ENCODE peak calls at places on chromosome 18, in five cellular contexts. One of them, this sample, is unnamed. For H3K36me3 and H3K4me1, the result is how much of the 10 kb centered on the place peaks cover.

GRCh38 chr18:36665952-36666351 is 162.8 kb downstream of the TPGS2 start:
- ATAC-seq in CD8-positive, alpha-beta T cell: no peak
- ATAC-seq in thoracic aorta: no peak
- ATAC-seq in PC-3: no peak
- ATAC-seq in RWPE2: no peak
- ATAC-seq in this sample: no peak

GRCh38 chr18:23487738-23488625 is 15.3 kb upstream of the RMC1 start:
- ATAC-seq in CD8-positive, alpha-beta T cell: peak
- ATAC-seq in thoracic aorta: peak
- ATAC-seq in PC-3: peak
- ATAC-seq in RWPE2: peak
- ATAC-seq in this sample: peak

GRCh38 chr18:21991081-21991534 is 178.3 kb upstream of the GATA6 start:
- ATAC-seq in CD8-positive, alpha-beta T cell: no peak
- ATAC-seq in thoracic aorta: no peak
- ATAC-seq in PC-3: no peak
- ATAC-seq in RWPE2: no peak
- ATAC-seq in this sample: no peak

GRCh38 chr18:3471141-3471648 is 21.2 kb downstream of the TGIF1 start:
- ATAC-seq in CD8-positive, alpha-beta T cell: no peak
- ATAC-seq in thoracic aorta: no peak
- ATAC-seq in PC-3: no peak
- ATAC-seq in RWPE2: no peak
- ATAC-seq in this sample: no peak

GRCh38 chr18:79944126-79944731 is 7.2 kb downstream of the SLC66A2 start:
- ATAC-seq in CD8-positive, alpha-beta T cell: peak
- ATAC-seq in thoracic aorta: no peak
- ATAC-seq in PC-3: peak
- ATAC-seq in RWPE2: no peak
- ATAC-seq in this sample: no peak

GRCh38 chr18:56532176-56532840 is 106.1 kb downstream of the TXNL1 start:
- ATAC-seq in CD8-positive, alpha-beta T cell: no peak
- ATAC-seq in thoracic aorta: no peak
- ATAC-seq in PC-3: no peak
- ATAC-seq in RWPE2: no peak
- ATAC-seq in this sample: no peak

GRCh38 chr18:29588446-29589100 is 1411.6 kb upstream of the CDH2 start:
- ATAC-seq in CD8-positive, alpha-beta T cell: no peak
- ATAC-seq in thoracic aorta: no peak
- ATAC-seq in PC-3: no peak
- ATAC-seq in RWPE2: no peak
- ATAC-seq in this sample: no peak

GRCh38 chr18:8623549-8624106 is 14.4 kb downstream of the RAB12 start:
- ATAC-seq in CD8-positive, alpha-beta T cell: no peak
- ATAC-seq in thoracic aorta: no peak
- ATAC-seq in PC-3: peak
- ATAC-seq in RWPE2: no peak
- ATAC-seq in this sample: peak

GRCh38 chr18:74945774-74946545 is 263.0 kb downstream of the PTGR3 start:
- ATAC-seq in CD8-positive, alpha-beta T cell: no peak
- ATAC-seq in thoracic aorta: no peak
- ATAC-seq in PC-3: peak
- ATAC-seq in RWPE2: peak
- ATAC-seq in this sample: no peak

GRCh38 chr18:79645291-79645983 is 34.2 kb upstream of the CTDP1 start:
- ATAC-seq in CD8-positive, alpha-beta T cell: no peak
- ATAC-seq in thoracic aorta: no peak
- ATAC-seq in PC-3: no peak
- ATAC-seq in RWPE2: no peak
- ATAC-seq in this sample: no peak

GRCh38 chr18:78630981-78631510 is 348.6 kb upstream of the SALL3 start:
- ATAC-seq in CD8-positive, alpha-beta T cell: no peak
- ATAC-seq in thoracic aorta: no peak
- ATAC-seq in PC-3: no peak
- ATAC-seq in RWPE2: no peak
- ATAC-seq in this sample: no peak

GRCh38 chr18:44321868-44322590 is 358.7 kb upstream of the SETBP1 start:
- ATAC-seq in CD8-positive, alpha-beta T cell: no peak
- ATAC-seq in thoracic aorta: no peak
- ATAC-seq in PC-3: peak
- ATAC-seq in RWPE2: no peak
- ATAC-seq in this sample: no peak

GRCh38 chr18:3597159-3597977 is 147.4 kb downstream of the TGIF1 start:
- ATAC-seq in CD8-positive, alpha-beta T cell: no peak
- ATAC-seq in thoracic aorta: no peak
- ATAC-seq in PC-3: no peak
- ATAC-seq in RWPE2: no peak
- ATAC-seq in this sample: no peak

GRCh38 chr18:76491436-76491800 is 3.6 kb downstream of the ZNF516 start:
- ATAC-seq in CD8-positive, alpha-beta T cell: peak
- ATAC-seq in thoracic aorta: no peak
- ATAC-seq in PC-3: peak
- ATAC-seq in RWPE2: peak
- ATAC-seq in this sample: peak

GRCh38 chr18:49858309-49859005 is 45.1 kb upstream of the ACAA2 start:
- ATAC-seq in CD8-positive, alpha-beta T cell: no peak
- ATAC-seq in thoracic aorta: no peak
- ATAC-seq in PC-3: peak
- ATAC-seq in RWPE2: peak
- ATAC-seq in this sample: peak

GRCh38 chr18:50172367-50172766 is 22.6 kb downstream of the MYO5B start:
- ATAC-seq in CD8-positive, alpha-beta T cell: no peak
- ATAC-seq in thoracic aorta: no peak
- ATAC-seq in PC-3: no peak
- ATAC-seq in RWPE2: no peak
- ATAC-seq in this sample: no peak

GRCh38 chr18:77165489-77166415 is 33.2 kb upstream of the MBP start:
- ATAC-seq in CD8-positive, alpha-beta T cell: no peak
- ATAC-seq in thoracic aorta: no peak
- ATAC-seq in PC-3: no peak
- ATAC-seq in RWPE2: no peak
- ATAC-seq in this sample: peak

GRCh38 chr18:79378416-79379250 is 17.1 kb upstream of the NFATC1 start:
- ATAC-seq in CD8-positive, alpha-beta T cell: peak
- ATAC-seq in thoracic aorta: peak
- ATAC-seq in PC-3: peak
- ATAC-seq in RWPE2: peak
- ATAC-seq in this sample: peak

GRCh38 chr18:55732227-55733106 is 144.5 kb upstream of the TCF4 start:
- ATAC-seq in CD8-positive, alpha-beta T cell: no peak
- ATAC-seq in thoracic aorta: no peak
- ATAC-seq in PC-3: no peak
- ATAC-seq in RWPE2: no peak
- ATAC-seq in this sample: no peak

GRCh38 chr18:72667932-72668331 is 123.8 kb upstream of the CBLN2 start:
- ATAC-seq in CD8-positive, alpha-beta T cell: no peak
- ATAC-seq in thoracic aorta: no peak
- ATAC-seq in PC-3: no peak
- ATAC-seq in RWPE2: no peak
- ATAC-seq in this sample: no peak

GRCh38 chr18:22057908-22058527 is 111.4 kb upstream of the GATA6 start:
- ATAC-seq in CD8-positive, alpha-beta T cell: no peak
- ATAC-seq in thoracic aorta: no peak
- ATAC-seq in PC-3: peak
- ATAC-seq in RWPE2: no peak
- ATAC-seq in this sample: no peak

GRCh38 chr18:670456-670996 is 13.1 kb downstream of the TYMS start:
- ATAC-seq in CD8-positive, alpha-beta T cell: no peak
- ATAC-seq in thoracic aorta: no peak
- ATAC-seq in PC-3: no peak
- ATAC-seq in RWPE2: no peak
- ATAC-seq in this sample: no peak

GRCh38 chr18:666177-666576 is 8.7 kb downstream of the TYMS start:
- ATAC-seq in CD8-positive, alpha-beta T cell: no peak
- ATAC-seq in thoracic aorta: no peak
- ATAC-seq in PC-3: peak
- ATAC-seq in RWPE2: no peak
- ATAC-seq in this sample: no peak

GRCh38 chr18:668263-668662 is 10.8 kb downstream of the TYMS start:
- ATAC-seq in CD8-positive, alpha-beta T cell: no peak
- ATAC-seq in thoracic aorta: no peak
- ATAC-seq in PC-3: no peak
- ATAC-seq in RWPE2: peak
- ATAC-seq in this sample: no peak

GRCh38 chr18:669077-669476 is 11.6 kb downstream of the TYMS start:
- ATAC-seq in CD8-positive, alpha-beta T cell: no peak
- ATAC-seq in thoracic aorta: no peak
- ATAC-seq in PC-3: no peak
- ATAC-seq in RWPE2: no peak
- ATAC-seq in this sample: no peak

GRCh38 chr18:666628-667027 is 9.2 kb downstream of the TYMS start:
- ATAC-seq in CD8-positive, alpha-beta T cell: no peak
- ATAC-seq in thoracic aorta: no peak
- ATAC-seq in PC-3: no peak
- ATAC-seq in RWPE2: no peak
- ATAC-seq in this sample: no peak
- H3K36me3 ChIP-seq in CD8-positive, alpha-beta T cell: under half
- H3K36me3 ChIP-seq in thoracic aorta: under half
- H3K36me3 ChIP-seq in PC-3: half or more
- H3K36me3 ChIP-seq in RWPE2: half or more
- H3K36me3 ChIP-seq in this sample: under half

DNA sequence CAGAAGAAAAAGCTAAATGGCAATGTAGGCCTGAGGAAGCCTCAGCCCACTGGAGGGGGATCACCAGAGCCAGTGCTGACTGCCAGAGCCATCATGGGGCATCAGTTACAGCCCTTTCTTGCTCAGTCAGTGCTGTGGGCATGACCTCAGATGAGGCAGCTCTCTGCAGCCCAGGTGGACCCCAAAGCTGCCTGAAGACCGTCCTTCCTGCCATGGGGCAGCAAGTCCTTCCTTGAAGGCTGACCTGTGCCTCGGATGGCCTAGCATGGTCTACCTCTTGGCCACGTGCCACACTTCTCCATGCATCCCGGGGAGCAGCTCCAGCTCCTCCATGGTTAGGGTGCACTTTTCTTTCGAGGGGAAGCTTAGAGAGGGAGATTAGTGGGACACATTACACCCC is 233.4 kb downstream of the VAPA start:
- ATAC-seq in CD8-positive, alpha-beta T cell: no peak
- ATAC-seq in thoracic aorta: no peak
- ATAC-seq in PC-3: no peak
- ATAC-seq in RWPE2: no peak
- ATAC-seq in this sample: no peak
- H3K4me1 ChIP-seq in CD8-positive, alpha-beta T cell: under half
- H3K4me1 ChIP-seq in thoracic aorta: under half
- H3K4me1 ChIP-seq in PC-3: under half
- H3K4me1 ChIP-seq in RWPE2: under half
- H3K4me1 ChIP-seq in this sample: under half

GRCh38 chr18:13483316-13484270 is 242.8 kb downstream of the FAM210A start:
- ATAC-seq in CD8-positive, alpha-beta T cell: peak
- ATAC-seq in thoracic aorta: no peak
- ATAC-seq in PC-3: no peak
- ATAC-seq in RWPE2: no peak
- ATAC-seq in this sample: no peak
- H3K36me3 ChIP-seq in CD8-positive, alpha-beta T cell: under half
- H3K36me3 ChIP-seq in thoracic aorta: under half
- H3K36me3 ChIP-seq in PC-3: under half
- H3K36me3 ChIP-seq in RWPE2: under half
- H3K36me3 ChIP-seq in this sample: under half

GRCh38 chr18:9916067-9916684 is 2.4 kb downstream of the VAPA start:
- ATAC-seq in CD8-positive, alpha-beta T cell: no peak
- ATAC-seq in thoracic aorta: no peak
- ATAC-seq in PC-3: no peak
- ATAC-seq in RWPE2: no peak
- ATAC-seq in this sample: no peak
- H3K4me1 ChIP-seq in CD8-positive, alpha-beta T cell: half or more
- H3K4me1 ChIP-seq in thoracic aorta: under half
- H3K4me1 ChIP-seq in PC-3: under half
- H3K4me1 ChIP-seq in RWPE2: under half
- H3K4me1 ChIP-seq in this sample: half or more

DNA sequence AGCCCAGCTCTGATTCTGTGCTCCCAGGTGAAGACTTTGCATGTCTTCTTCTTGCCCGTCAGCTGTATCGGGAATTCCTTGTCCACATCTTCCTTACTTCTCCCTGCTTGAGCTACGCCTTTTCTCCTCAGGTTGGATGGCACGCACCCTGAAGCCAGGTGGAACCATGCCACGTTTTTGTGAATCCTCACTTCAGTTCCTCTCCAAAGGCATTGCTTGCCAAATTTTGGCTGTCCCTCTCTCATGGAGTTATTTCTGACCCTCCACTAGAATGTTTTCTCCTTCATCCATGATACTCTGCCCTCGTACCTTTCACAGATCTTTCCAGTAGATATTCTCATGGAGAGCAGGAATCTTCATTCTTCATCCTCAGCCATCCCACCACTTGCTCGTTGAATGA is 20.2 kb downstream of the ZCCHC2 start:
- ATAC-seq in CD8-positive, alpha-beta T cell: no peak
- ATAC-seq in thoracic aorta: no peak
- ATAC-seq in PC-3: no peak
- ATAC-seq in RWPE2: no peak
- ATAC-seq in this sample: no peak
- H3K36me3 ChIP-seq in CD8-positive, alpha-beta T cell: under half
- H3K36me3 ChIP-seq in thoracic aorta: under half
- H3K36me3 ChIP-seq in PC-3: under half
- H3K36me3 ChIP-seq in RWPE2: under half
- H3K36me3 ChIP-seq in this sample: half or more